ENCODE peak calls at places on chromosomes 1 and 21, in six cellular contexts. M is heart left ventricle, O is lung, X is left ventricle myocardium inferior, V is hepatocyte, L is IMR-90. P is an unnamed sample.

GRCh38 chr21:37207441-37208009 is 59.6 kb downstream of the VPS26C start:
- DNase-seq in L (no peak), O (no peak), M (no peak), V (no peak), X (no peak), P (no peak)

GRCh38 chr1:163163861-163164582 is 38.7 kb downstream of the RGS5 start:
- DNase-seq in L (peak; percentile 80), V (no peak), X (no peak), O (no peak), M (no peak), P (no peak)

GRCh38 chr1:85048296-85049064 is at the start of gene MCOLN3:
- DNase-seq in L (no peak), X (peak; percentile 17), O (peak; percentile 37), V (peak; percentile 75), M (no peak), P (no peak)

GRCh38 chr1:91501527-91501859 is 842 bp downstream of the CDC7 start:
- DNase-seq in L (peak; percentile 32), O (no peak), V (no peak), M (no peak), X (no peak), P (peak; percentile 13)

GRCh38 chr1:114328505-114328904 is 174.8 kb upstream of the SYT6 start:
- DNase-seq in O (no peak), X (no peak), V (no peak), L (no peak), M (no peak), P (no peak)

GRCh38 chr21:36155603-36156338 is 853 bp upstream of the DOP1B start:
- DNase-seq in M (no peak), L (no peak), O (peak; percentile 83), X (peak; percentile 21), V (peak; percentile 85), P (no peak)

GRCh38 chr1:200671235-200671786 is 1.6 kb upstream of the DDX59 start:
- DNase-seq in M (no peak), L (no peak), O (no peak), X (no peak), V (no peak), P (no peak)

GRCh38 chr1:182315157-182315556 is 76.4 kb downstream of the GLUL start:
- DNase-seq in X (no peak), V (peak; percentile 68), L (no peak), M (no peak), O (no peak), P (no peak)

GRCh38 chr1:176102700-176103244 is 104.3 kb downstream of the COP1 start:
- DNase-seq in M (no peak), X (no peak), V (no peak), L (peak; percentile 64), O (no peak), P (no peak)

GRCh38 chr1:107076846-107077245 is 20.4 kb downstream of the PRMT6 start:
- DNase-seq in O (no peak), V (no peak), X (no peak), M (no peak), L (peak; percentile 79), P (no peak)

GRCh38 chr1:188489336-188490112 is 1660.8 kb downstream of the PLA2G4A start:
- DNase-seq in L (peak; percentile 55), X (no peak), V (peak; percentile 8), O (no peak), M (no peak), P (no peak)

GRCh38 chr1:109807398-109807795 is 43.7 kb upstream of the EPS8L3 start:
- DNase-seq in L (no peak), O (no peak), X (no peak), M (no peak), V (no peak), P (no peak)

GRCh38 chr1:205396972-205397616 is 24.8 kb downstream of the LEMD1 start:
- DNase-seq in O (no peak), V (peak; percentile 68), X (no peak), L (peak; percentile 43), M (no peak), P (peak; percentile 66)

GRCh38 chr1:213852107-213852506 is 135.7 kb upstream of the PROX1 start:
- DNase-seq in X (no peak), L (no peak), M (no peak), O (no peak), V (no peak), P (no peak)

GRCh38 chr1:39204441-39205081 is at the start of gene MACF1:
- DNase-seq in L (peak; percentile 98), O (peak; percentile 41), V (peak; percentile 86), X (peak; percentile 66), M (peak; percentile 79), P (no peak)

GRCh38 chr1:69911301-69911801 is 294.0 kb downstream of the LRRC40 start:
- DNase-seq in L (peak; percentile 41), V (no peak), M (no peak), O (no peak), X (no peak), P (no peak)

GRCh38 chr1:239606850-239607400 is 220.6 kb downstream of the CHRM3 start:
- DNase-seq in L (no peak), V (no peak), O (no peak), X (no peak), M (no peak), P (no peak)

GRCh38 chr1:152917794-152918193 is 9.4 kb downstream of the IVL start:
- DNase-seq in V (no peak), X (no peak), L (peak; percentile 1), O (no peak), M (no peak), P (no peak)

GRCh38 chr1:111238056-111238795 is 10.7 kb downstream of the CHI3L2 start:
- DNase-seq in L (no peak), V (no peak), X (no peak), O (no peak), M (no peak), P (no peak)

GRCh38 chr1:154574715-154575114 is 7.1 kb downstream of the CHRNB2 start:
- DNase-seq in L (peak; percentile 49), V (peak; percentile 54), M (no peak), O (no peak), X (no peak), P (no peak)

GRCh38 chr1:233338102-233338501 is 10.6 kb downstream of the MAP3K21 start:
- DNase-seq in M (no peak), X (no peak), V (no peak), O (no peak), L (no peak), P (no peak)

GRCh38 chr1:191240925-191241324 is 763.3 kb upstream of the BRINP3 start:
- DNase-seq in M (no peak), V (no peak), L (peak; percentile 68), X (no peak), O (no peak), P (no peak)

GRCh38 chr1:147758379-147759100 is 1.9 kb downstream of the GJA5 start:
- DNase-seq in X (no peak), V (no peak), L (no peak), M (no peak), O (no peak), P (no peak)

GRCh38 chr1:147760481-147761260 is at the start of gene GJA5:
- DNase-seq in X (no peak), O (no peak), V (peak; percentile 29), M (no peak), L (no peak), P (no peak)

GRCh38 chr1:147756336-147756735 is 4.1 kb downstream of the GJA5 start:
- DNase-seq in M (no peak), O (no peak), V (no peak), X (no peak), L (no peak), P (no peak)

GRCh38 chr1:147753084-147753483 is 7.3 kb downstream of the GJA5 start:
- DNase-seq in M (no peak), V (no peak), X (no peak), O (no peak), L (no peak), P (no peak)

DNA sequence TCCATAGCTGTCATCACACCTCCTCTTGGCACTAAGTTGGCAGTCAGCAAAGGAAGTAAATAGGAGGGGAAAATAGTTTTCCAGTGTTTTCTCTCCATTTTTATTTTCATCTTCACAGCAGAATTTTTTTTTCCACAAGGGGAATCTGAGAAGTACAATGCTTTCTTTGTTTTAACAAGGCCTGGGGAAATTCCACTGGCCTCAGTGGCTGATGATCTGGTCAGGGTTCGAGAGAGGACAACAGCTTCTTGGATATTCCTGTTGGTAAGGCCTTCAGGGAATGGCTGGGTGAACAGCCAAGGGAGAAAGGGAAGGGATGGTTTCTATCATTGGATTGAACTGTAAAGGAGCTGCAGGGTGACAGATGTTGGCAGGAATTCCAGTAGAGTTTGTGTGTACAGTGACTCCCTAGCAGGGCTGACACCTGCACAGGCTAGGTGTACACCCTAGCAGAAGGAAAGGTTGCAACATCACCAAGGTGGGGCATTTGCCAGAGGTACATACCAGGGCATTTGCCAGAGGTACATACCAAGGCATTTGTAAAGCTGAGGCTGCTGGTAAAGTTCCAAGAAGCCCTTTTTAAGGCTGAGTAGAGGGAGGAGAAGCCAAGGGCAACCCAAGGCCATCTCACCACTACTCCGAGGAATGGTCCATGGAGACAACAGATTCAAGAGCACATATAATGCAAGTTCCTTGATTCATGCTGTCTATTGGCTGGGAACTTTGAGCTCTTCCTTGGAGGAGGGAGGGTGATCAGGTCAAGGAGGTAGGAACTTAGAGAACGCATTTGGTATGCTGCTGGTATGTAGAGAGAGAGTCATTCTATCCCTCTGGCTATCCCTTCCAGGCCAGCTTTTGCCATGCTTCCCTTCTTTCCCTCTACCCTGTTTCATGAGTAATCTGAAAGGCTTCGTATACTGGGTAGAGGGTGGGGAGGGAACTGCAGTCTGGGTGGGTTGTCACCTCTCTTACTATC is 3.1 kb downstream of the GJA5 start:
- DNase-seq in V (peak; percentile 28), M (no peak), O (peak; percentile 80), X (no peak), L (no peak), P (no peak)
- H3K27ac ChIP-seq in V (peak overlapping the region; percentile 35), M (no peak overlapping the region), O (no peak overlapping the region), X (no peak overlapping the region), L (no peak overlapping the region), P (no peak overlapping the region)

DNA sequence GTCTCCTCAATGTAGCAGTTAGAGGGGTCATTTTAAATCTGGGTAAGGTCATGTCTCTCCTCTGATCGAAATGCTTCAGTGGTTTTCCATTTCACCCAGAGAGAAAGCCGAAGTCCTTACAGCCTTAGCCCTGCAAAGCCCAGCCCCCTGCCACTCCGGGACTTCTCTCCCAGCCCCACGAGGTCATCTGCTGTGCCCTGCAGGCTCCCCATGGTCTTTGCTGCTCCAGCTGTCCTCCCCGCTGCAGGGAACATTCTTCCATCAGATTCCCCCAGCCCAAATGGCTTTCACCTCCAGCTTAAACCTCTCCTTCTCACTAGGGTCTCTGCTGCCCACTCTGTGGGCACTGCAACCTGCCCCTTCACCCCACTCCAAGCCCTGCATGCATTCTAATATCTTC is 626.5 kb downstream of the NPHP4 start:
- DNase-seq in V (no peak), X (no peak), L (no peak), O (no peak), M (no peak), P (no peak)
- H3K9me3 ChIP-seq in V (no peaks in the 10 kb centered on the region), X (no peaks in the 10 kb centered on the region), L (peaks cover 53% of the 10 kb centered on the region), O (no peaks in the 10 kb centered on the region), M (no peaks in the 10 kb centered on the region), P (peaks cover 2% of the 10 kb centered on the region)

GRCh38 chr1:112697781-112698201 is 9.1 kb downstream of the RHOC start:
- DNase-seq in L (no peak), V (no peak), O (no peak), X (no peak), M (no peak), P (no peak)
- H3K27ac ChIP-seq in L (no peak overlapping the region), V (peak overlapping the region; percentile 97), O (no peak overlapping the region), X (peak overlapping the region; percentile 99), M (peak overlapping the region; percentile 96), P (no peak overlapping the region)

DNA sequence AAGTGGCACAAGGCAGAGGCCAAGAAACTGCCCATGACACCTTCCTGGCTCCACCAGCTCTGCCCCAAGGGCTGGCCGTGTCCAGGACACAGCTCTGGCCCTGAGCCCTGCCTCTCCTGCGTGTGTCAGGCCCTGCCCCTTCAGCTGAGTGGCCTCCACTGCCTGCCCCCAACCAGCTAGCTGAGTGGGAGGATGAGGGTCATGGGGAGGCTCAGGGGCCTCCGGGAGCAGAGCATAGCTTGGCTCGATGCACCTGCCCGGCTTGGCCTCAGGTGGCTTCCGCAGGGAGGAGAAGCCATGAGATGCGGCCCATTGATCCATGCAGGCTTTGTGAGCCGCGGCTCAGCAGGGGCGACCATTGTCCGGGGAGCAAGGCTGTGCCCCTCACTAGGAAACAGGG is 108.7 kb upstream of the TTC34 start:
- DNase-seq in V (no peak), O (no peak), X (no peak), M (no peak), L (no peak), P (no peak)
- H3K9me3 ChIP-seq in V (no peaks in the 10 kb centered on the region), O (no peaks in the 10 kb centered on the region), X (no peaks in the 10 kb centered on the region), M (no peaks in the 10 kb centered on the region), L (peaks cover 76% of the 10 kb centered on the region), P (peaks cover 52% of the 10 kb centered on the region)

P was measured in iPS DF 6.9.